ENCODE peak calls at places on chromosomes 13 and 19, in eight cellular contexts. One of them, this sample, is unnamed.

GRCh38 chr19:16338470-16339360 is 14.1 kb downstream of the KLF2 start:
- DNase-seq in brain microvascular endothelial cell: peak; percentile 95
- DNase-seq in psoas muscle: peak; percentile 51
- DNase-seq in Karpas-422: no peak
- DNase-seq in left ventricle myocardium inferior: no peak
- DNase-seq in prostate gland: no peak
- DNase-seq in GM23248: peak; percentile 95
- DNase-seq in heart left ventricle: no peak
- DNase-seq in this sample: no peak

GRCh38 chr19:11982526-11982925 is 17.7 kb downstream of the ZNF763 start:
- DNase-seq in brain microvascular endothelial cell: peak; percentile 4
- DNase-seq in psoas muscle: no peak
- DNase-seq in Karpas-422: no peak
- DNase-seq in left ventricle myocardium inferior: no peak
- DNase-seq in prostate gland: no peak
- DNase-seq in GM23248: peak; percentile 72
- DNase-seq in heart left ventricle: no peak
- DNase-seq in this sample: no peak

GRCh38 chr13:49641810-49642291 is 13.5 kb downstream of the ARL11 start:
- DNase-seq in brain microvascular endothelial cell: peak; percentile 45
- DNase-seq in psoas muscle: peak; percentile 45
- DNase-seq in Karpas-422: no peak
- DNase-seq in left ventricle myocardium inferior: peak; percentile 46
- DNase-seq in prostate gland: no peak
- DNase-seq in GM23248: peak; percentile 94
- DNase-seq in heart left ventricle: peak; percentile 51
- DNase-seq in this sample: peak; percentile 71

GRCh38 chr19:10431943-10432735 is 11.8 kb downstream of the PDE4A start:
- DNase-seq in brain microvascular endothelial cell: no peak
- DNase-seq in psoas muscle: peak; percentile 78
- DNase-seq in Karpas-422: peak; percentile 73
- DNase-seq in left ventricle myocardium inferior: peak; percentile 80
- DNase-seq in prostate gland: peak; percentile 41
- DNase-seq in GM23248: peak; percentile 80
- DNase-seq in heart left ventricle: peak; percentile 80
- DNase-seq in this sample: peak; percentile 82

GRCh38 chr13:80337011-80337688 is 3.8 kb downstream of the SPRY2 start:
- DNase-seq in brain microvascular endothelial cell: no peak
- DNase-seq in psoas muscle: no peak
- DNase-seq in Karpas-422: no peak
- DNase-seq in left ventricle myocardium inferior: no peak
- DNase-seq in prostate gland: peak; percentile 19
- DNase-seq in GM23248: peak; percentile 30
- DNase-seq in heart left ventricle: no peak
- DNase-seq in this sample: no peak

GRCh38 chr13:84192125-84192524 is 309.9 kb upstream of the SLITRK1 start:
- DNase-seq in brain microvascular endothelial cell: peak; percentile 79
- DNase-seq in psoas muscle: no peak
- DNase-seq in Karpas-422: no peak
- DNase-seq in left ventricle myocardium inferior: no peak
- DNase-seq in prostate gland: no peak
- DNase-seq in GM23248: peak; percentile 74
- DNase-seq in heart left ventricle: no peak
- DNase-seq in this sample: no peak

GRCh38 chr13:51315658-51316057 is 23.8 kb upstream of the SERPINE3 start:
- DNase-seq in brain microvascular endothelial cell: peak; percentile 66
- DNase-seq in psoas muscle: no peak
- DNase-seq in Karpas-422: no peak
- DNase-seq in left ventricle myocardium inferior: no peak
- DNase-seq in prostate gland: no peak
- DNase-seq in GM23248: peak; percentile 53
- DNase-seq in heart left ventricle: no peak
- DNase-seq in this sample: no peak

GRCh38 chr19:52734340-52734892 is 428 bp downstream of the ZNF611 start:
- DNase-seq in brain microvascular endothelial cell: peak; percentile 32
- DNase-seq in psoas muscle: no peak
- DNase-seq in Karpas-422: peak; percentile 70
- DNase-seq in left ventricle myocardium inferior: peak; percentile 24
- DNase-seq in prostate gland: peak; percentile 12
- DNase-seq in GM23248: peak; percentile 57
- DNase-seq in heart left ventricle: peak; percentile 30
- DNase-seq in this sample: no peak

GRCh38 chr19:10593820-10594637 is 6.9 kb upstream of the AP1M2 start:
- DNase-seq in brain microvascular endothelial cell: no peak
- DNase-seq in psoas muscle: no peak
- DNase-seq in Karpas-422: no peak
- DNase-seq in left ventricle myocardium inferior: no peak
- DNase-seq in prostate gland: no peak
- DNase-seq in GM23248: no peak
- DNase-seq in heart left ventricle: no peak
- DNase-seq in this sample: peak; percentile 38

GRCh38 chr19:29533578-29534544 is 8.1 kb downstream of the VSTM2B start:
- DNase-seq in brain microvascular endothelial cell: no peak
- DNase-seq in psoas muscle: no peak
- DNase-seq in Karpas-422: no peak
- DNase-seq in left ventricle myocardium inferior: no peak
- DNase-seq in prostate gland: no peak
- DNase-seq in GM23248: no peak
- DNase-seq in heart left ventricle: peak; percentile 6
- DNase-seq in this sample: peak; percentile 11

GRCh38 chr13:52713894-52714293 is 25.7 kb downstream of the CNMD start:
- DNase-seq in brain microvascular endothelial cell: no peak
- DNase-seq in psoas muscle: no peak
- DNase-seq in Karpas-422: peak; percentile 35
- DNase-seq in left ventricle myocardium inferior: peak; percentile 26
- DNase-seq in prostate gland: no peak
- DNase-seq in GM23248: no peak
- DNase-seq in heart left ventricle: peak; percentile 30
- DNase-seq in this sample: no peak

GRCh38 chr13:44573790-44574465 is 2.2 kb downstream of the TSC22D1 start:
- DNase-seq in brain microvascular endothelial cell: peak; percentile 65
- DNase-seq in psoas muscle: no peak
- DNase-seq in Karpas-422: peak; percentile 48
- DNase-seq in left ventricle myocardium inferior: no peak
- DNase-seq in prostate gland: peak; percentile 28
- DNase-seq in GM23248: peak; percentile 70
- DNase-seq in heart left ventricle: no peak
- DNase-seq in this sample: no peak

GRCh38 chr13:44575741-44576395 is at the start of gene TSC22D1:
- DNase-seq in brain microvascular endothelial cell: peak; percentile 45
- DNase-seq in psoas muscle: peak; percentile 32
- DNase-seq in Karpas-422: no peak
- DNase-seq in left ventricle myocardium inferior: peak; percentile 42
- DNase-seq in prostate gland: peak; percentile 25
- DNase-seq in GM23248: peak; percentile 74
- DNase-seq in heart left ventricle: peak; percentile 51
- DNase-seq in this sample: peak; percentile 43

GRCh38 chr13:44575035-44575434 is 1.1 kb downstream of the TSC22D1 start:
- DNase-seq in brain microvascular endothelial cell: no peak
- DNase-seq in psoas muscle: no peak
- DNase-seq in Karpas-422: no peak
- DNase-seq in left ventricle myocardium inferior: no peak
- DNase-seq in prostate gland: no peak
- DNase-seq in GM23248: no peak
- DNase-seq in heart left ventricle: no peak
- DNase-seq in this sample: no peak

GRCh38 chr13:44574466-44574855 is 1.7 kb downstream of the TSC22D1 start:
- DNase-seq in brain microvascular endothelial cell: no peak
- DNase-seq in psoas muscle: no peak
- DNase-seq in Karpas-422: no peak
- DNase-seq in left ventricle myocardium inferior: no peak
- DNase-seq in prostate gland: no peak
- DNase-seq in GM23248: peak; percentile 51
- DNase-seq in heart left ventricle: no peak
- DNase-seq in this sample: no peak

DNA sequence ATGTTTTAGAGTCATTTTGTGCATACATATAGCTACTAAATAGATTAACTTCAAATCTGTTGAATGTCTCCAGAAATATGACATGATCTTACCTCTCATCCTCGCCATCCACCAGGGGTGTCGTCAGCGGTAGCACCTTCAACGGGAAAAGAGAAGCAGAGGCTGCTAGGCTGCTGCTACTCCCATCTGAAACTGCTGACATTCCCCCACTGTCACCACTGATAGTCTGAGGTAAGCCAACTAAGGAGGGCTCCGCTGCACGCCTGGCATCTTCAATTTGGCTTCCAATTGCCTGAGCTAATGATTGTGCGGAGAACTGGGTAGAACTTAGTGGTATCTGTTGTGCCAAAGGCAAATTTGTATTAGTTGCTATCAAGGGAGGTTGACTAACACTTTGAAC is 3.1 kb downstream of the TSC22D1 start:
- DNase-seq in brain microvascular endothelial cell: no peak
- DNase-seq in psoas muscle: no peak
- DNase-seq in Karpas-422: no peak
- DNase-seq in left ventricle myocardium inferior: no peak
- DNase-seq in prostate gland: no peak
- DNase-seq in GM23248: peak; percentile 5
- DNase-seq in heart left ventricle: no peak
- DNase-seq in this sample: no peak
- H3K4me3 ChIP-seq in brain microvascular endothelial cell: peak overlapping the region; percentile 87
- H3K4me3 ChIP-seq in psoas muscle: peak overlapping the region; percentile 90
- H3K4me3 ChIP-seq in Karpas-422: no peak overlapping the region
- H3K4me3 ChIP-seq in left ventricle myocardium inferior: peak overlapping the region; percentile 95
- H3K4me3 ChIP-seq in prostate gland: peak overlapping the region; percentile 90
- H3K4me3 ChIP-seq in GM23248: peak overlapping the region; percentile 82
- H3K4me3 ChIP-seq in heart left ventricle: no peak overlapping the region
- H3K4me3 ChIP-seq in this sample: peak overlapping the region; percentile 98

GRCh38 chr13:33275916-33276315 is 9.6 kb downstream of the STARD13 start:
- DNase-seq in brain microvascular endothelial cell: no peak
- DNase-seq in psoas muscle: no peak
- DNase-seq in Karpas-422: no peak
- DNase-seq in left ventricle myocardium inferior: no peak
- DNase-seq in prostate gland: no peak
- DNase-seq in GM23248: peak; percentile 71
- DNase-seq in heart left ventricle: no peak
- DNase-seq in this sample: no peak

GRCh38 chr13:33272531-33273124 is 12.9 kb downstream of the STARD13 start:
- DNase-seq in brain microvascular endothelial cell: no peak
- DNase-seq in psoas muscle: no peak
- DNase-seq in Karpas-422: no peak
- DNase-seq in left ventricle myocardium inferior: no peak
- DNase-seq in prostate gland: no peak
- DNase-seq in GM23248: peak; percentile 56
- DNase-seq in heart left ventricle: no peak
- DNase-seq in this sample: no peak

GRCh38 chr13:33274264-33274663 is 11.3 kb downstream of the STARD13 start:
- DNase-seq in brain microvascular endothelial cell: no peak
- DNase-seq in psoas muscle: no peak
- DNase-seq in Karpas-422: no peak
- DNase-seq in left ventricle myocardium inferior: no peak
- DNase-seq in prostate gland: no peak
- DNase-seq in GM23248: peak; percentile 38
- DNase-seq in heart left ventricle: no peak
- DNase-seq in this sample: no peak

GRCh38 chr13:33270906-33271538 is 14.5 kb downstream of the STARD13 start:
- DNase-seq in brain microvascular endothelial cell: no peak
- DNase-seq in psoas muscle: no peak
- DNase-seq in Karpas-422: no peak
- DNase-seq in left ventricle myocardium inferior: no peak
- DNase-seq in prostate gland: no peak
- DNase-seq in GM23248: no peak
- DNase-seq in heart left ventricle: no peak
- DNase-seq in this sample: no peak

DNA sequence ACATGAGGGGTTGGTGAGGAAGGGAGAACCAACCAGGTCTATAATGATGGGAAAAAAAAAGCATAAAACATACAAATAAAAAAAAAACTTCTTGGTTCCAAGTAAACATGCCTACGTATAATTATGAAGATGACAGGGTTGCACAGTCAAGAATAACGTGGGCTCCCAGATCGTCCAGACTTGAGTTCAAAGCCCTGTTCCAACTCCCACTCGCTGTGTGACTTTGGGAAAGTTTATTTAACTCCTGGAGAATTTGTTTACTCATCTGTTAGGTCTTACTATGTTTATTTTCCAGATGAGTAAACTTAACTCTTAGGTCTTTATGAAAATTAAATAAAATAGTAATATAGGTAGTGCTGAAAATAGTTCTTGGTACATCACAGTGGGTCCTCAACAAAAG is 13.8 kb downstream of the STARD13 start:
- DNase-seq in brain microvascular endothelial cell: no peak
- DNase-seq in psoas muscle: no peak
- DNase-seq in Karpas-422: no peak
- DNase-seq in left ventricle myocardium inferior: no peak
- DNase-seq in prostate gland: no peak
- DNase-seq in GM23248: no peak
- DNase-seq in heart left ventricle: no peak
- DNase-seq in this sample: no peak
- H3K27ac ChIP-seq in brain microvascular endothelial cell: no peak overlapping the region
- H3K27ac ChIP-seq in psoas muscle: no peak overlapping the region
- H3K27ac ChIP-seq in Karpas-422: no peak overlapping the region
- H3K27ac ChIP-seq in left ventricle myocardium inferior: peak overlapping the region; percentile 77
- H3K27ac ChIP-seq in prostate gland: no peak overlapping the region
- H3K27ac ChIP-seq in GM23248: no peak overlapping the region
- H3K27ac ChIP-seq in heart left ventricle: peak overlapping the region; percentile 74
- H3K27ac ChIP-seq in this sample: peak overlapping the region; percentile 48

GRCh38 chr19:2246801-2247361 is 2.2 kb upstream of the AMH start:
- DNase-seq in brain microvascular endothelial cell: peak; percentile 45
- DNase-seq in psoas muscle: peak; percentile 73
- DNase-seq in Karpas-422: no peak
- DNase-seq in left ventricle myocardium inferior: peak; percentile 62
- DNase-seq in prostate gland: no peak
- DNase-seq in GM23248: peak; percentile 53
- DNase-seq in heart left ventricle: peak; percentile 59
- DNase-seq in this sample: no peak
- H3K4me3 ChIP-seq in brain microvascular endothelial cell: no peak overlapping the region
- H3K4me3 ChIP-seq in psoas muscle: no peak overlapping the region
- H3K4me3 ChIP-seq in Karpas-422: no peak overlapping the region
- H3K4me3 ChIP-seq in left ventricle myocardium inferior: no peak overlapping the region
- H3K4me3 ChIP-seq in prostate gland: no peak overlapping the region
- H3K4me3 ChIP-seq in GM23248: no peak overlapping the region
- H3K4me3 ChIP-seq in heart left ventricle: no peak overlapping the region
- H3K4me3 ChIP-seq in this sample: no peak overlapping the region

GRCh38 chr19:47049307-47049700 is 880 bp upstream of the TMEM160 start:
- DNase-seq in brain microvascular endothelial cell: peak; percentile 11
- DNase-seq in psoas muscle: no peak
- DNase-seq in Karpas-422: no peak
- DNase-seq in left ventricle myocardium inferior: no peak
- DNase-seq in prostate gland: no peak
- DNase-seq in GM23248: peak; percentile 55
- DNase-seq in heart left ventricle: no peak
- DNase-seq in this sample: no peak

GRCh38 chr19:47045867-47046470 is 2.5 kb downstream of the TMEM160 start:
- DNase-seq in brain microvascular endothelial cell: no peak
- DNase-seq in psoas muscle: no peak
- DNase-seq in Karpas-422: no peak
- DNase-seq in left ventricle myocardium inferior: no peak
- DNase-seq in prostate gland: no peak
- DNase-seq in GM23248: no peak
- DNase-seq in heart left ventricle: no peak
- DNase-seq in this sample: no peak

GRCh38 chr19:47044946-47045866 is 3.2 kb downstream of the TMEM160 start:
- DNase-seq in brain microvascular endothelial cell: no peak
- DNase-seq in psoas muscle: no peak
- DNase-seq in Karpas-422: no peak
- DNase-seq in left ventricle myocardium inferior: no peak
- DNase-seq in prostate gland: no peak
- DNase-seq in GM23248: no peak
- DNase-seq in heart left ventricle: no peak
- DNase-seq in this sample: no peak

GRCh38 chr19:47047931-47048399 is 459 bp downstream of the TMEM160 start:
- DNase-seq in brain microvascular endothelial cell: peak; percentile 92
- DNase-seq in psoas muscle: peak; percentile 83
- DNase-seq in Karpas-422: peak; percentile 86
- DNase-seq in left ventricle myocardium inferior: peak; percentile 82
- DNase-seq in prostate gland: peak; percentile 80
- DNase-seq in GM23248: peak; percentile 94
- DNase-seq in heart left ventricle: peak; percentile 87
- DNase-seq in this sample: peak; percentile 81

GRCh38 chr19:47047272-47047930 is 1.0 kb downstream of the TMEM160 start:
- DNase-seq in brain microvascular endothelial cell: no peak
- DNase-seq in psoas muscle: no peak
- DNase-seq in Karpas-422: no peak
- DNase-seq in left ventricle myocardium inferior: no peak
- DNase-seq in prostate gland: no peak
- DNase-seq in GM23248: no peak
- DNase-seq in heart left ventricle: no peak
- DNase-seq in this sample: no peak
- H3K27ac ChIP-seq in brain microvascular endothelial cell: peak overlapping the region; percentile 24
- H3K27ac ChIP-seq in psoas muscle: no peak overlapping the region
- H3K27ac ChIP-seq in Karpas-422: no peak overlapping the region
- H3K27ac ChIP-seq in left ventricle myocardium inferior: peak overlapping the region; percentile 89
- H3K27ac ChIP-seq in prostate gland: no peak overlapping the region
- H3K27ac ChIP-seq in GM23248: peak overlapping the region; percentile 36
- H3K27ac ChIP-seq in heart left ventricle: peak overlapping the region; percentile 22
- H3K27ac ChIP-seq in this sample: peak overlapping the region; percentile 88